ENCODE peak calls at places on chromosomes 4 and X, in nine cellular contexts. V is fibroblast of the aortic adventitia, S is Panc1, H is A673, E is epithelial cell of proximal tubule, T is fibroblast of lung, M is GM06990, I is A549, Z is left lung. G is an unnamed sample.

GRCh38 chrX:134174859-134175258 is 62.1 kb upstream of the CCDC160 start:
- DNase-seq in V (no peak), S (no peak), H (no peak), E (no peak), T (no peak), M (no peak), I (no peak), Z (no peak), G (no peak)

GRCh38 chrX:74338852-74339251 is 34.9 kb downstream of the ZCCHC13 start:
- DNase-seq in V (no peak), S (no peak), H (no peak), E (no peak), T (no peak), M (no peak), I (no peak), Z (no peak), G (no peak)

GRCh38 chrX:70172226-70172625 is 5.1 kb upstream of the DGAT2L6 start:
- DNase-seq in V (peak), S (no peak), H (peak), E (no peak), T (peak), M (no peak), I (no peak), Z (no peak), G (no peak)

GRCh38 chr4:114005569-114006442 is 26.4 kb upstream of the ARSJ start:
- DNase-seq in V (peak), S (no peak), H (no peak), E (no peak), T (peak), M (no peak), I (no peak), Z (no peak), G (no peak)

GRCh38 chr4:55491486-55491885 is 55.2 kb downstream of the CLOCK start:
- DNase-seq in V (peak), S (no peak), H (no peak), E (no peak), T (peak), M (no peak), I (no peak), Z (no peak), G (no peak)

GRCh38 chr4:109441858-109442480 is 8.4 kb downstream of the SEC24B start:
- DNase-seq in V (no peak), S (no peak), H (no peak), E (no peak), T (no peak), M (no peak), I (no peak), Z (no peak), G (no peak)

GRCh38 chr4:32042486-32042885 is 1322.3 kb downstream of the PCDH7 start:
- DNase-seq in V (no peak), S (no peak), H (no peak), E (no peak), T (no peak), M (no peak), I (no peak), Z (no peak), G (no peak)

GRCh38 chrX:112510629-112511028 is 169.1 kb downstream of the LHFPL1 start:
- DNase-seq in V (no peak), S (no peak), H (no peak), E (no peak), T (no peak), M (no peak), I (no peak), Z (no peak), G (no peak)

GRCh38 chrX:69151898-69152297 is 13.4 kb downstream of the PJA1 start:
- DNase-seq in V (no peak), S (no peak), H (no peak), E (no peak), T (no peak), M (no peak), I (no peak), Z (no peak), G (no peak)

GRCh38 chr4:173167793-173168395 is 717 bp upstream of the GALNT7 start:
- DNase-seq in V (peak), S (no peak), H (peak), E (peak), T (peak), M (no peak), I (peak), Z (peak), G (peak)

GRCh38 chr4:44817905-44818304 is 91.5 kb upstream of the GNPDA2 start:
- DNase-seq in V (no peak), S (no peak), H (no peak), E (no peak), T (no peak), M (no peak), I (no peak), Z (no peak), G (no peak)

GRCh38 chr4:27629532-27630225 is 769.0 kb downstream of the STIM2 start:
- DNase-seq in V (no peak), S (no peak), H (no peak), E (no peak), T (no peak), M (no peak), I (no peak), Z (no peak), G (no peak)

GRCh38 chrX:24375732-24376131 is 15.3 kb downstream of the SUPT20HL1 start:
- DNase-seq in V (no peak), S (no peak), H (no peak), E (no peak), T (no peak), M (no peak), I (no peak), Z (no peak), G (no peak)

GRCh38 chrX:24372021-24372763 is 11.8 kb downstream of the SUPT20HL1 start:
- DNase-seq in V (no peak), S (no peak), H (no peak), E (no peak), T (no peak), M (no peak), I (no peak), Z (no peak), G (no peak)

GRCh38 chrX:24376403-24376802 is 16.0 kb downstream of the SUPT20HL1 start:
- DNase-seq in V (no peak), S (no peak), H (no peak), E (no peak), T (no peak), M (no peak), I (no peak), Z (no peak), G (no peak)

GRCh38 chrX:24369816-24370215 is 9.4 kb downstream of the SUPT20HL1 start:
- DNase-seq in V (no peak), S (no peak), H (no peak), E (no peak), T (no peak), M (no peak), I (no peak), Z (no peak), G (no peak)

GRCh38 chrX:24371391-24371972 is 11.0 kb downstream of the SUPT20HL1 start:
- DNase-seq in V (peak), S (peak), H (peak), E (no peak), T (peak), M (peak), I (peak), Z (peak), G (peak)
- TF ChIP-seq CTCF in V (peak), S (peak), H (peak), E (peak), T (peak), M (peak), I (peak), Z (peak), G (peak)

GRCh38 chr4:123093247-123093646 is 170.8 kb upstream of the NUDT6 start:
- DNase-seq in V (no peak), S (no peak), H (no peak), E (no peak), T (no peak), M (no peak), I (no peak), Z (no peak), G (no peak)
- TF ChIP-seq CTCF in V (no peak), S (peak), H (peak), E (peak), T (no peak), M (no peak), I (no peak), Z (no peak), G (no peak)

DNA sequence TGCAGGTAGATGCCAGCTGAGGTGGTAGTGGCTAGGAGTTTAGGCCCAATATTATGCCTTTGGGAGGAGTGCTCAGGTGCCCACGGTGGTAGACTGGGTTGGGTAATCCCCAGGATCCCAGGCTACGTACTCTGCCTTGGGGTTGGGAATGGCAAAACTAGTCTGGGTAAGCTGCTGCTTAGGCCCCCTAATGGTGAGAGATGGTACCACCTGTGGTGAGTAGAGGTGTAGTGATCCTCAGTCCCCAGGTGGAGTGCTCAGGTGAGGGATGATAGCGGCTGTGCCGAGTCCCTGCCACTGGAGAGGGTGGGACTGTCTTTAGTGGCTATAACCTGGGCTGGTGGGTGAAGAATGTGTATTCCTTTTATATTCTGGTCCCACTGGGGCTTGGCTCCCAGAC is 75.2 kb downstream of the IL1RAPL2 start:
- DNase-seq in V (no peak), S (no peak), H (no peak), E (no peak), T (no peak), M (no peak), I (no peak), Z (no peak), G (peak)
- TF ChIP-seq CTCF in V (no peak), S (no peak), H (no peak), E (no peak), T (no peak), M (peak), I (no peak), Z (no peak), G (peak)

GRCh38 chrX:50075630-50076349 is 125.0 kb downstream of the AKAP4 start:
- DNase-seq in V (no peak), S (no peak), H (no peak), E (no peak), T (no peak), M (no peak), I (no peak), Z (no peak), G (no peak)
- TF ChIP-seq CTCF in V (no peak), S (no peak), H (no peak), E (no peak), T (no peak), M (no peak), I (no peak), Z (no peak), G (no peak)

GRCh38 chrX:84174348-84174747 is 13.7 kb downstream of the RPS6KA6 start:
- DNase-seq in V (no peak), S (no peak), H (no peak), E (no peak), T (no peak), M (no peak), I (no peak), Z (no peak), G (no peak)
- TF ChIP-seq CTCF in V (no peak), S (no peak), H (no peak), E (no peak), T (no peak), M (no peak), I (no peak), Z (no peak), G (no peak)

GRCh38 chr4:92012899-92013867 is 290.6 kb upstream of the GRID2 start:
- DNase-seq in V (no peak), S (no peak), H (no peak), E (no peak), T (no peak), M (no peak), I (no peak), Z (no peak), G (no peak)
- TF ChIP-seq CTCF in V (no peak), S (peak), H (no peak), E (peak), T (no peak), M (no peak), I (no peak), Z (no peak), G (no peak)

GRCh38 chrX:150757371-150757770 is 64.2 kb downstream of the MTMR1 start:
- DNase-seq in V (no peak), S (no peak), H (no peak), E (no peak), T (no peak), M (no peak), I (no peak), Z (no peak), G (no peak)
- TF ChIP-seq CTCF in V (no peak), S (no peak), H (no peak), E (no peak), T (no peak), M (no peak), I (no peak), Z (no peak), G (no peak)

GRCh38 chr4:89254847-89255246 is 52.8 kb downstream of the GPRIN3 start:
- DNase-seq in V (peak), S (no peak), H (peak), E (no peak), T (peak), M (no peak), I (peak), Z (peak), G (peak)
- TF ChIP-seq CTCF in V (peak), S (peak), H (peak), E (peak), T (peak), M (peak), I (peak), Z (peak), G (no peak)

G was measured in Calu3.